ENCODE peak calls at places on chromosome 5, in six cellular contexts. N, D, M, J, C and B are unnamed samples.

GRCh38 chr5:2212481-2212880 is 329.8 kb upstream of the IRX4 start:
- DNase-seq in N (no peak), D (no peak), M (no peak), J (no peak), C (no peak), B (no peak)

GRCh38 chr5:3353561-3353960 is 242.1 kb upstream of the IRX1 start:
- DNase-seq in N (no peak), D (no peak), M (no peak), J (no peak), C (no peak), B (no peak)

GRCh38 chr5:862367-863243 is 11.8 kb upstream of the ZDHHC11 start:
- DNase-seq in N (no peak), D (no peak), M (no peak), J (no peak), C (no peak), B (no peak)

GRCh38 chr5:146390469-146390868 is 51.8 kb downstream of the POU4F3 start:
- DNase-seq in N (no peak), D (no peak), M (no peak), J (no peak), C (no peak), B (no peak)

GRCh38 chr5:10633271-10634049 is 69.6 kb downstream of the ANKRD33B start:
- DNase-seq in N (no peak), D (no peak), M (no peak), J (no peak), C (no peak), B (no peak)

GRCh38 chr5:117027384-117027783 is 452.8 kb upstream of the SEMA6A start:
- DNase-seq in N (no peak), D (no peak), M (no peak), J (no peak), C (no peak), B (no peak)

GRCh38 chr5:148768801-148769415 is 57.5 kb upstream of the ADRB2 start:
- DNase-seq in N (no peak), D (no peak), M (no peak), J (no peak), C (no peak), B (no peak)

GRCh38 chr5:128644863-128645262 is 106.8 kb upstream of the FBN2 start:
- DNase-seq in N (no peak), D (peak), M (peak), J (no peak), C (peak), B (no peak)

GRCh38 chr5:55557123-55557522 is 22.4 kb upstream of the PLPP1 start:
- DNase-seq in N (no peak), D (no peak), M (no peak), J (no peak), C (no peak), B (no peak)

GRCh38 chr5:138503487-138504270 is 38.4 kb downstream of the EGR1 start:
- DNase-seq in N (peak), D (peak), M (peak), J (peak), C (peak), B (peak)

GRCh38 chr5:11174601-11175000 is 413.6 kb upstream of the DAP start:
- DNase-seq in N (no peak), D (no peak), M (no peak), J (no peak), C (no peak), B (no peak)

GRCh38 chr5:17265041-17265440 is 47.6 kb downstream of the BASP1 start:
- DNase-seq in N (no peak), D (no peak), M (no peak), J (no peak), C (no peak), B (no peak)

GRCh38 chr5:34854459-34855174 is 15.7 kb downstream of the TTC23L start:
- DNase-seq in N (no peak), D (no peak), M (no peak), J (peak), C (peak), B (peak)

GRCh38 chr5:62935660-62936059 is 357.0 kb downstream of the LRRC70 start:
- DNase-seq in N (no peak), D (no peak), M (no peak), J (no peak), C (no peak), B (no peak)

GRCh38 chr5:39420482-39421145 is 4.2 kb downstream of the DAB2 start:
- DNase-seq in N (no peak), D (peak), M (peak), J (no peak), C (peak), B (no peak)

GRCh38 chr5:167442922-167443321 is 848.5 kb upstream of the WWC1 start:
- DNase-seq in N (no peak), D (peak), M (no peak), J (no peak), C (peak), B (no peak)

GRCh38 chr5:72133212-72133990 is 26.1 kb downstream of the MAP1B start:
- DNase-seq in N (peak), D (no peak), M (no peak), J (no peak), C (peak), B (no peak)

GRCh38 chr5:83512051-83512745 is 40.7 kb downstream of the VCAN start:
- DNase-seq in N (no peak), D (peak), M (peak), J (no peak), C (peak), B (no peak)

GRCh38 chr5:168837852-168838251 is 258.7 kb upstream of the PANK3 start:
- DNase-seq in N (no peak), D (no peak), M (no peak), J (no peak), C (no peak), B (no peak)

GRCh38 chr5:14011089-14012004 is 66.9 kb upstream of the DNAH5 start:
- DNase-seq in N (peak), D (peak), M (peak), J (no peak), C (peak), B (peak)
- TF ChIP-seq CTCF in N (no peak), D (no peak), M (no peak), J (no peak), C (no peak), B (no peak)

GRCh38 chr5:125160787-125161502 is 414.5 kb upstream of the ZNF608 start:
- DNase-seq in N (no peak), D (peak), M (peak), J (no peak), C (no peak), B (no peak)
- H3K4me3 ChIP-seq in N (no peak), D (no peak), M (no peak), J (no peak), C (no peak), B (no peak)

GRCh38 chr5:113512341-113512740 is 1.2 kb upstream of the YTHDC2 start:
- DNase-seq in N (peak), D (no peak), M (no peak), J (no peak), C (no peak), B (no peak)

GRCh38 chr5:113510836-113511451 is 2.5 kb upstream of the YTHDC2 start:
- DNase-seq in N (peak), D (peak), M (peak), J (no peak), C (peak), B (no peak)

GRCh38 chr5:113508756-113509155 is 4.7 kb upstream of the YTHDC2 start:
- DNase-seq in N (peak), D (no peak), M (no peak), J (no peak), C (no peak), B (no peak)

GRCh38 chr5:113514263-113514590 is 733 bp downstream of the YTHDC2 start:
- DNase-seq in N (no peak), D (peak), M (no peak), J (no peak), C (no peak), B (no peak)

DNA sequence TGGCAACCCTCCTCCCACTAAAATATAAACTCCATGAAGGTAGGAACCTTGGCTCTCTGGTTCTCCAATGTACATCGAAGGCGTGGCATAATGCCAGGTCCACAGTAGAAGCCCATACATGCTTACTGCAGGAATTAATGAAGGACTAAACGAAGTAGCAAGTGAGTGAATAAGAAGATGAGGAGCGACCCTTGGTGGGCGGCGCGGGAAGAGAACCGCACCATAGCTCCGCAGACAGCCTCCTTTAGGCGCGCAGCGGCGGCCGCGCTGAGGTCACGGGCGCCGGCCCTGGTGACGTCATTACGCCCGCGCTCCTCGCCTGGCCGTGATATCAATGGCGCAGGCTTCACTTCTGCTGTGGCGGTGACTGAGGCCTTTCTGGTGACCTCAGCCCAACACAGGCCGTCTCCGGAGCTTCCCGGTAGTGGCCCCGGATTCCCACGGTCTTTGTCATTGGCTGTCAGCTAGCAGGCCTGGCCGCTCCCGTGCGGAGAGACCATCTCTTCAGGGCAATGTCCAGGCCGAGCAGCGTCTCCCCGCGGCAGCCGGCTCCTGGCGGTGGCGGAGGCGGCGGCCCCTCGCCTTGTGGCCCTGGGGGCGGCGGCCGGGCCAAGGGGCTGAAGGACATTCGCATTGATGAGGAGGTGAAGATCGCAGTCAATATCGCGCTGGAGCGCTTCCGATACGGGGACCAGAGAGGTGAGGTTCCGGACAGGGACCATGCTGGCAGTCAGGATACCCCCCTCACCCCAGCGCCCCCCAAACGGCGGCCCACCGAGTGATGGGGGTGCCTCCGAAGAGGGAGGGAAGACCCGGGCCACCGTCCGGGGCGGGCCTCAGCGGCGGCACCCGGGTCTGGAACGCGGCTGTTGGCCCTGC is at the start of gene YTHDC2:
- DNase-seq in N (peak), D (peak), M (peak), J (peak), C (peak), B (peak)
- TF ChIP-seq CTCF in N (peak), D (peak), M (no peak), J (peak), C (peak), B (peak)

GRCh38 chr5:150154618-150155134 is 969 bp downstream of the PDGFRB start:
- DNase-seq in N (no peak), D (peak), M (no peak), J (no peak), C (no peak), B (no peak)
- H3K4me3 ChIP-seq in N (no peak), D (no peak), M (peak), J (no peak), C (peak), B (no peak)

DNA sequence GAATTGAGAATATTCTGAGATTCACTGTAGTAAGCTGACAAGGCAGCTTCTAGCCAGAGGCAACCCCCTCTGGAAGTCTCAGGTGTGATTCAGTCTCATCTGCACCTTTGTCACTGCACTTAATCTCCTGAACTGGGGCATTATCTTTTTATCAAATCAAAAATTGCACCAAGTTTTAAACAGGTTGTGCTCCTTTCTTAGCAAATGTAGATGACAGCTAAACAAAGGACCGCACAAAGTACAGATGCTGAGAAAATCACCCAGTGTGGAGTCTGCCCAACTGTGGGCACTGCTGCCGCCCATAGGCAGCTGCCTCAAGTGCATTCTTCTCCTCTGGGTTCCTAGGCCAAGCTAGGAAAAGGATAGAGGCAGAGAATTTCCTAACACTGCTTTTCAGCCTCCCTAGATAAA is 51.1 kb downstream of the STARD4 start:
- DNase-seq in N (peak), D (peak), M (peak), J (no peak), C (peak), B (no peak)
- TF ChIP-seq CTCF in N (peak), D (peak), M (no peak), J (peak), C (peak), B (peak)

DNA sequence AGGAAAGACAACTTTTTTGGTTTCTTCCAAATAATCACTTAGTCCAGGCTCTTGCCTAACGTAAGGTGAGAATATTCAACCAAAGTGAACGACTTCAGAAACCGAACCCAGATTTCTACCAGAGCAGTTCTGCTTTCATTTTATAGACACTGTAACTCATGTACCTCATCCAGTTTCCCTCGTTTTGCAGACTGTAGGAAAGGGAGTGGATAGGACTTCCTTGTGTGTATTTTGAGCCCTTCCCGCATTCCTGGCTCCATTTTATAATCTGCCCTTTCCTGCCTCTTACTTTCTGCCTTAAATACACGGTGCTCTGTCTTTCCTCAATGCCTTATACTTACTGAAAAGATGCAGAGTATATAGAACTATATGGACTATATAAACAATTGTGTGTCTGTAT is 20.8 kb downstream of the MINAR2 start:
- DNase-seq in N (no peak), D (no peak), M (no peak), J (no peak), C (no peak), B (no peak)
- H3K4me3 ChIP-seq in N (no peak), D (no peak), M (no peak), J (no peak), C (no peak), B (no peak)

DNA sequence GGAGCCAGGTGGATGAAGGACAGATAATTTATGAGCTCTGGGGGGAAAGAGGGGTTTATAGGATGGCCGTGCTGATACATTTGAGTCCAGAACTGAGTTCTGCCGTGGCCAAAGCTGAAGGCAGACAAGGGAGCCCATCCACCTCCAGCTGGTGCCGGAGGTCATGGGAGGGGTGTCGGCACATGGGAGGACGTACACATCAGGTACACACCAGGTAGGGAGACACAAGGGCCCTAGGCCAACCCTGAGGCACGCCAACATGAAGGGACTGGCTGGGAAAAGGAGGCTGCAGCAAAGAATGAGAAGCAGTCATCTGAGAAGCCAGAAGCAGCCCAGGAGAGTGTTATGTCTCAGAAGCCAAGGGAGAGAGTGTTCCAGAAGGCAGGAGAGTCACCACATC is 2.1 kb upstream of the GPRIN1 start:
- DNase-seq in N (no peak), D (no peak), M (no peak), J (no peak), C (no peak), B (no peak)
- TF ChIP-seq CTCF in N (no peak), D (no peak), M (no peak), J (no peak), C (no peak), B (no peak)

GRCh38 chr5:144026286-144026685 is 144.2 kb downstream of the YIPF5 start:
- DNase-seq in N (no peak), D (no peak), M (no peak), J (no peak), C (no peak), B (no peak)

GRCh38 chr5:144024601-144025000 is 145.9 kb downstream of the YIPF5 start:
- DNase-seq in N (no peak), D (peak), M (peak), J (no peak), C (no peak), B (no peak)

GRCh38 chr5:144030904-144031303 is 139.6 kb downstream of the YIPF5 start:
- DNase-seq in N (no peak), D (no peak), M (no peak), J (no peak), C (no peak), B (no peak)

GRCh38 chr5:144028644-144029043 is 141.8 kb downstream of the YIPF5 start:
- DNase-seq in N (peak), D (peak), M (peak), J (no peak), C (peak), B (no peak)

GRCh38 chr5:144028058-144028457 is 142.4 kb downstream of the YIPF5 start:
- DNase-seq in N (peak), D (peak), M (peak), J (no peak), C (peak), B (no peak)
- H3K4me3 ChIP-seq in N (no peak), D (no peak), M (no peak), J (no peak), C (no peak), B (no peak)

GRCh38 chr5:100788417-100788816 is 114.7 kb downstream of the ST8SIA4 start:
- DNase-seq in N (no peak), D (no peak), M (no peak), J (no peak), C (no peak), B (no peak)

GRCh38 chr5:100791376-100791775 is 111.7 kb downstream of the ST8SIA4 start:
- DNase-seq in N (no peak), D (no peak), M (no peak), J (no peak), C (no peak), B (no peak)

GRCh38 chr5:100789641-100790160 is 113.4 kb downstream of the ST8SIA4 start:
- DNase-seq in N (no peak), D (no peak), M (no peak), J (no peak), C (no peak), B (no peak)

GRCh38 chr5:100790951-100791350 is 112.1 kb downstream of the ST8SIA4 start:
- DNase-seq in N (peak), D (no peak), M (no peak), J (no peak), C (no peak), B (no peak)

DNA sequence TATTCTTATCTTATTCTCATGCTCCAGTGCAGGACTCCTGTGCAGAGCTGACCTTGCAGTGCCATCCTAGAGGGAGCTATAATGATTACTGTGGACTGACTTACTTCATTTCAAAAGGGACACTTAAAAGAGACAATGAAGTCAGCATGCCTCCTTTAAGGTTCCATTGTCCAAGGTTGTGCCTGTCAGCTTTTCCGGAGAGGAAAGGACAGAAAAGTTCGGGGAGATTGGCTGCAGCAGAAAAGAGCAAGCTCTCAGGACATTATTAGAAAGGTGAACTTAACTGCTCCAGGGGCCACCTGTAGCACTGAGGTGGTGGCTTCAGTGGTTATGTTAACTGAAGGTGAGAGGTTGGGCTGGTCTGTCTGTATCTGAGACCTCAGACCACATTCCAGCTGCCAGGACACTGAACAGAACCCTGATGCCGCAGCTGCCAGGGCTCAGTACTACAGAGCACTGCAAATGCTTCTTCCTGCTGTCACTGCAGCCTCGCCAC is 112.9 kb downstream of the ST8SIA4 start:
- DNase-seq in N (no peak), D (no peak), M (no peak), J (no peak), C (no peak), B (no peak)
- TF ChIP-seq CTCF in N (no peak), D (no peak), M (peak), J (no peak), C (peak), B (peak)